ENCODE peak calls at places on chromosome 19, in eight cellular contexts. One of them, this sample, is unnamed.

GRCh38 chr19:42191855-42192254 is 25.6 kb downstream of the DEDD2 start:
- DNase-seq in transverse colon: peak; percentile 84
- DNase-seq in breast epithelium: no peak
- DNase-seq in heart left ventricle: no peak
- DNase-seq in lower leg skin: no peak
- DNase-seq in stomach: peak; percentile 61
- DNase-seq in adrenal gland: no peak
- DNase-seq in suprapubic skin: no peak
- DNase-seq in this sample: peak; percentile 92

GRCh38 chr19:48059331-48059730 is 15.5 kb upstream of the CABP5 start:
- DNase-seq in transverse colon: no peak
- DNase-seq in breast epithelium: no peak
- DNase-seq in heart left ventricle: no peak
- DNase-seq in lower leg skin: no peak
- DNase-seq in stomach: no peak
- DNase-seq in adrenal gland: no peak
- DNase-seq in suprapubic skin: no peak
- DNase-seq in this sample: no peak

GRCh38 chr19:53908933-53909415 is at the start of gene CACNG7:
- DNase-seq in transverse colon: no peak
- DNase-seq in breast epithelium: no peak
- DNase-seq in heart left ventricle: no peak
- DNase-seq in lower leg skin: no peak
- DNase-seq in stomach: no peak
- DNase-seq in adrenal gland: no peak
- DNase-seq in suprapubic skin: no peak
- DNase-seq in this sample: no peak

GRCh38 chr19:33641261-33641660 is 19.5 kb downstream of the CHST8 start:
- DNase-seq in transverse colon: no peak
- DNase-seq in breast epithelium: no peak
- DNase-seq in heart left ventricle: no peak
- DNase-seq in lower leg skin: no peak
- DNase-seq in stomach: no peak
- DNase-seq in adrenal gland: no peak
- DNase-seq in suprapubic skin: peak; percentile 44
- DNase-seq in this sample: no peak

GRCh38 chr19:29668746-29669609 is 3.7 kb downstream of the PLEKHF1 start:
- DNase-seq in transverse colon: no peak
- DNase-seq in breast epithelium: no peak
- DNase-seq in heart left ventricle: no peak
- DNase-seq in lower leg skin: peak; percentile 82
- DNase-seq in stomach: no peak
- DNase-seq in adrenal gland: no peak
- DNase-seq in suprapubic skin: no peak
- DNase-seq in this sample: no peak

GRCh38 chr19:11480081-11480926 is 542 bp downstream of the ELAVL3 start:
- DNase-seq in transverse colon: no peak
- DNase-seq in breast epithelium: no peak
- DNase-seq in heart left ventricle: no peak
- DNase-seq in lower leg skin: no peak
- DNase-seq in stomach: no peak
- DNase-seq in adrenal gland: no peak
- DNase-seq in suprapubic skin: no peak
- DNase-seq in this sample: no peak

GRCh38 chr19:42595550-42596172 is 937 bp upstream of the CEACAM8 start:
- DNase-seq in transverse colon: no peak
- DNase-seq in breast epithelium: no peak
- DNase-seq in heart left ventricle: no peak
- DNase-seq in lower leg skin: no peak
- DNase-seq in stomach: no peak
- DNase-seq in adrenal gland: no peak
- DNase-seq in suprapubic skin: no peak
- DNase-seq in this sample: no peak

GRCh38 chr19:13195678-13196077 is 45.5 kb downstream of the IER2 start:
- DNase-seq in transverse colon: peak; percentile 85
- DNase-seq in breast epithelium: no peak
- DNase-seq in heart left ventricle: no peak
- DNase-seq in lower leg skin: no peak
- DNase-seq in stomach: peak; percentile 83
- DNase-seq in adrenal gland: no peak
- DNase-seq in suprapubic skin: no peak
- DNase-seq in this sample: no peak

GRCh38 chr19:41872775-41873647 is 4.1 kb upstream of the CD79A start:
- DNase-seq in transverse colon: peak; percentile 87
- DNase-seq in breast epithelium: peak; percentile 69
- DNase-seq in heart left ventricle: peak; percentile 61
- DNase-seq in lower leg skin: no peak
- DNase-seq in stomach: peak; percentile 88
- DNase-seq in adrenal gland: peak; percentile 61
- DNase-seq in suprapubic skin: no peak
- DNase-seq in this sample: peak; percentile 68

GRCh38 chr19:309206-309565 is 18.0 kb upstream of the PLPP2 start:
- DNase-seq in transverse colon: no peak
- DNase-seq in breast epithelium: no peak
- DNase-seq in heart left ventricle: no peak
- DNase-seq in lower leg skin: peak; percentile 64
- DNase-seq in stomach: peak; percentile 24
- DNase-seq in adrenal gland: no peak
- DNase-seq in suprapubic skin: no peak
- DNase-seq in this sample: no peak

GRCh38 chr19:1221141-1221903 is 15.7 kb downstream of the STK11 start:
- DNase-seq in transverse colon: no peak
- DNase-seq in breast epithelium: no peak
- DNase-seq in heart left ventricle: peak; percentile 86
- DNase-seq in lower leg skin: no peak
- DNase-seq in stomach: peak; percentile 82
- DNase-seq in adrenal gland: peak; percentile 86
- DNase-seq in suprapubic skin: no peak
- DNase-seq in this sample: no peak

DNA sequence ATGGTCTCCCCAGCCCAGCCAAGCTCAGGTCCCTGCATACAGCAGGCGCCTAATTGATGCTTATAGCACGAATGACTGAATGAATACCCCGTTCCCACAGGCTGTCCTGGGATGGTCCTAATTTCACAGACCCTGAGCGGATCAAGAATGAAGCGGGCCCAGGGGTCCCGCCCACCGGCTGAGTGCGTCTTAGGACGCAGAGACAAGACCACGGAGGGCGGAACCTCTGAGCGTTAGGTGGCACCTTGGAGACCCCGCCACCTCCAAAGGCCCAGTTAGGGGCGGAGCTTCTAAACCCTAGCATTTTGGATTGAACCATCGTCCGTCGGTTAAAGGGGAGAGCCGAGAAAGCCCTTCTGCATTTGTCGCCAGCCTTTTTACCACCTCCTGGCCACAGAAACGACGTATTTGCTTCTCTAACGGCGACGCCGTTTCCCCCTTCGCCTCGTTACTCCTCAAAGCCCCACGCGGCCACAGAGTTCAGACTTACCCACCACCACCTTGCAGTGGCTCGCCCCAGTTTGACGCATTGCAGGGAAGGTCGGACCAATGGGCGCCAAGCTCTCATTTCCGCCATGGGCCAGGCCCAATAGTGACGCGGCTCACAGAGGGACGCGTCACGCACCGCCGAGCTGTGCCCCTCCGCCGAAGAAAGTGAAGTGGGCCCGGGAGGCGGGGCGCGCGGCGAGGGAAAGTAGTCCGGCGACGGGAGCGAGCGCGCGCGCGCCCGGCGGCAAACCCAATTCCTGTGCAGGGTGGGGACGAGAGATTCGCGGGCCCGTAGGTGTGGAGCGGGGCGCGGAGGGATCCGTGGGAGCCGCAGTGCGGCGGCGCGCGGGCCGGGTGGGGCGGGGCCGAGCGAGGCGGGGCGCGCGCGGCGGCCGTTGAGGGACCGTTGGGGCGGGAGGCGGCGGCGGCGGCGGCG is 475 bp upstream of the CALM3 start:
- DNase-seq in transverse colon: peak; percentile 98
- DNase-seq in breast epithelium: peak; percentile 97
- DNase-seq in heart left ventricle: peak; percentile 98
- DNase-seq in lower leg skin: peak; percentile 100
- DNase-seq in stomach: peak; percentile 98
- DNase-seq in adrenal gland: peak; percentile 97
- DNase-seq in suprapubic skin: peak; percentile 98
- DNase-seq in this sample: peak; percentile 86
- TF ChIP-seq POLR2A in transverse colon: peak; percentile 84
- TF ChIP-seq POLR2A in breast epithelium: peak; percentile 42
- TF ChIP-seq POLR2A in heart left ventricle: peak; percentile 55
- TF ChIP-seq POLR2A in lower leg skin: no peak
- TF ChIP-seq POLR2A in stomach: peak; percentile 25
- TF ChIP-seq POLR2A in adrenal gland: peak; percentile 49
- TF ChIP-seq POLR2A in suprapubic skin: peak; percentile 41
- TF ChIP-seq POLR2A in this sample: peak; percentile 49

DNA sequence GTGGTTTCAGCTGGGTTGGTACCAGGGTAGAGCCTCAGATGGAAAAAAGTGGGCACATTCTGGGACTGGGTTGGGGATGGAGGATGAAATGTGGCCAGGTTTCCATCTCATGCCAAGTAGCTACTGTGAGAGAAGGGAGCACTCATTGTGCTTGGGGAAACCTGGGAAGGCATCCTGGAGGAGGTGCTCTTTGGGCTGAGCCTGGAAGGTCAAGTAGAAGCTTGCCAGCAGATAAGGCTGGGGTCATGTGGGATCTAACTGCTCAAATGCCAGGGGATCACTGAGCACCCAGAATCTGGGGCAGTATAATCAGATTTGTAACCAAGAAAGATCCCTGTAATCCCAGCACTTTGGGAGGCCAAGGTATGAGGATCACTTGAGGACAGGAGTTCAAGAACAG is 9.0 kb upstream of the KCNN1 start:
- DNase-seq in transverse colon: no peak
- DNase-seq in breast epithelium: no peak
- DNase-seq in heart left ventricle: no peak
- DNase-seq in lower leg skin: no peak
- DNase-seq in stomach: no peak
- DNase-seq in adrenal gland: no peak
- DNase-seq in suprapubic skin: no peak
- DNase-seq in this sample: no peak
- TF ChIP-seq POLR2A in transverse colon: no peak
- TF ChIP-seq POLR2A in breast epithelium: no peak
- TF ChIP-seq POLR2A in heart left ventricle: no peak
- TF ChIP-seq POLR2A in lower leg skin: no peak
- TF ChIP-seq POLR2A in stomach: no peak
- TF ChIP-seq POLR2A in adrenal gland: no peak
- TF ChIP-seq POLR2A in suprapubic skin: no peak
- TF ChIP-seq POLR2A in this sample: no peak

GRCh38 chr19:3055741-3056453 is 6.4 kb downstream of the TLE5 start:
- DNase-seq in transverse colon: peak; percentile 79
- DNase-seq in breast epithelium: peak; percentile 89
- DNase-seq in heart left ventricle: no peak
- DNase-seq in lower leg skin: peak; percentile 93
- DNase-seq in stomach: peak; percentile 87
- DNase-seq in adrenal gland: no peak
- DNase-seq in suprapubic skin: no peak
- DNase-seq in this sample: no peak

GRCh38 chr19:3053780-3054179 is 8.5 kb downstream of the TLE5 start:
- DNase-seq in transverse colon: no peak
- DNase-seq in breast epithelium: no peak
- DNase-seq in heart left ventricle: no peak
- DNase-seq in lower leg skin: no peak
- DNase-seq in stomach: no peak
- DNase-seq in adrenal gland: no peak
- DNase-seq in suprapubic skin: no peak
- DNase-seq in this sample: no peak

GRCh38 chr19:3054265-3054971 is 7.9 kb downstream of the TLE5 start:
- DNase-seq in transverse colon: no peak
- DNase-seq in breast epithelium: no peak
- DNase-seq in heart left ventricle: no peak
- DNase-seq in lower leg skin: no peak
- DNase-seq in stomach: no peak
- DNase-seq in adrenal gland: no peak
- DNase-seq in suprapubic skin: no peak
- DNase-seq in this sample: no peak

GRCh38 chr19:3056454-3057016 is 5.8 kb downstream of the TLE5 start:
- DNase-seq in transverse colon: no peak
- DNase-seq in breast epithelium: no peak
- DNase-seq in heart left ventricle: no peak
- DNase-seq in lower leg skin: no peak
- DNase-seq in stomach: no peak
- DNase-seq in adrenal gland: no peak
- DNase-seq in suprapubic skin: no peak
- DNase-seq in this sample: no peak

DNA sequence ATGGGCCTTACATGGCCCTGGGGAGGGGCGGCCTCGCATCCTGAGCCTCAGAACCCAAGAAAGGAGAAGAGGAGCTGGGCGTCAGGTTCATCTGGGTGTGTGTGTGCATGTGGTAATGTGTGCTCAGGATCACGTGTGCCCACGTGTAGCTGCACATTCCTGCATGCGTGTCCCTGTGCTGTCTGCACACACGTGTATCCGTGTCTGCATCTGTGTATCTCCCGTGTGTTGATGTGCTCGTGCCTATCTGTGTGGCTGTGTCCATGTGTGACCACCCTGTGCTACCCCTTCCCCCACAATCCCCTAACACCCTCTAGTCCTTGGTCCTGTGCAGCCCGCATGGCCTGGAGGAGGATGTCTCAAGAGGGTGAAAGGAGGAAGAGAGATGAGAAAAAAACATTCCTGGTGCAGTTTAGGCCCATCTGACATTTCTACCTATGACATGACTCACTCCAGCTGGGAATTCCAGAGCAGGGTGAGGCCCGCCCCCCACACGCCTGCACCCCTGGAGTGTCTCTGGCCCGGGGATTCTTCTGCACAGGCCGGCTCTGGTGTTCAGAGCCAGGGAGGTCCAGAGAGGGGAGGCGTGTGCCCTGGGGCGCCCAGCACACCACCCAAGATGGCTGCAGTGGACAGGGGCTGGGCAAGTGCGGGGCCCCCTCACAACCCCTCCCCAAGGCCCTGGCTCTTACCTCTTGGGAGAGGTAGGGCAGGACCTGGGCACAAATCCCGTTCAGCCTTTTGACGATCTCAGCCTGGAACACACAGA is 7.1 kb downstream of the TLE5 start:
- DNase-seq in transverse colon: no peak
- DNase-seq in breast epithelium: no peak
- DNase-seq in heart left ventricle: no peak
- DNase-seq in lower leg skin: no peak
- DNase-seq in stomach: no peak
- DNase-seq in adrenal gland: no peak
- DNase-seq in suprapubic skin: no peak
- DNase-seq in this sample: peak; percentile 99
- TF ChIP-seq POLR2A in transverse colon: no peak
- TF ChIP-seq POLR2A in breast epithelium: no peak
- TF ChIP-seq POLR2A in heart left ventricle: no peak
- TF ChIP-seq POLR2A in lower leg skin: no peak
- TF ChIP-seq POLR2A in stomach: no peak
- TF ChIP-seq POLR2A in adrenal gland: no peak
- TF ChIP-seq POLR2A in suprapubic skin: no peak
- TF ChIP-seq POLR2A in this sample: no peak

DNA sequence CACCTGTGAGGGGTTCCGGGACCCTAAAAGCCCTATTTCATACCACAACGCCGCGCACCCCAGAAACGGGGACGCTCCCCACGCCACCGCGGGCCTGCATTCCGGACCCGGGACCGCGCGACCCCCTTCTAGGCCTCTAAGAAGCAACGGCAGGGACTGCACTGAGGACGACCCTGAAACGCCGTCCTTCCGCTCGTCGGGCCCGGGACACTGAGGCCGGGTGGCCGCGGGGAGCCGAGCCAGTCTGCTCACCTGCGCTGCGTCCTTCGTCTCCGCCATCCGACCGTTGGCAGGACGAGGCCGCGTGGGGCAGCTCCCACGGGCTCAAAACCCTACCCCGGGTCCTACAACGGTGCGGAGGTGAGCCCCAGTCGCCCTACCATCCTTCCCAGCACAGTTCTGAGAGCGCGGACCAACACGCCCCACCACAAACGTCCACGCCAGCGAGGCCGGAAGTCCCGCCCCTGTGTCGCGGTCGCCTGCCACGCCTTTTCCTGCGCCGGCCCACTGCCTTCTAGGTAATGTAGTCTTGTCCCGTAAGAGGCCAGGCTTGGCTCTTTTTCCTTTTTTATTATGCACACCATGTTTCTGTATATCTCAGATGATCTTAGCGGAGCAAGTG is at the start of gene ZNF550:
- DNase-seq in transverse colon: peak; percentile 92
- DNase-seq in breast epithelium: peak; percentile 88
- DNase-seq in heart left ventricle: peak; percentile 92
- DNase-seq in lower leg skin: peak; percentile 97
- DNase-seq in stomach: peak; percentile 92
- DNase-seq in adrenal gland: peak; percentile 92
- DNase-seq in suprapubic skin: peak; percentile 93
- DNase-seq in this sample: peak; percentile 96
- TF ChIP-seq POLR2A in transverse colon: peak; percentile 56
- TF ChIP-seq POLR2A in breast epithelium: peak; percentile 19
- TF ChIP-seq POLR2A in heart left ventricle: peak; percentile 64
- TF ChIP-seq POLR2A in lower leg skin: no peak
- TF ChIP-seq POLR2A in stomach: no peak
- TF ChIP-seq POLR2A in adrenal gland: no peak
- TF ChIP-seq POLR2A in suprapubic skin: no peak
- TF ChIP-seq POLR2A in this sample: peak; percentile 93

This sample was measured in H54.